ENCODE peak calls at places on chromosomes 2 and 18, in nine cellular contexts. X is endothelial cell of umbilical vein, J is A549, V is uterus, L is ovary, A is adrenal gland, U is Peyer's patch, I is HepG2, K is GM12878. H is an unnamed sample.
A peak's percentile ranks its signal among the peaks of the same experiment; 100 is the strongest.

GRCh38 chr18:63260075-63260754 is 59.4 kb downstream of the BCL2 start:
- DNase-seq in X (no peak), J (no peak), V (no peak), L (no peak), A (no peak), U (no peak), I (no peak), K (no peak), H (no peak)

GRCh38 chr18:12315911-12316310 is 7.9 kb downstream of the TUBB6 start:
- DNase-seq in X (no peak), J (no peak), V (no peak), L (no peak), A (no peak), U (no peak), I (no peak), K (no peak), H (peak; percentile 83)

GRCh38 chr2:109063326-109063670 is 65.7 kb upstream of the SH3RF3 start:
- DNase-seq in X (no peak), J (no peak), V (no peak), L (no peak), A (no peak), U (peak; percentile 58), I (no peak), K (no peak), H (no peak)

GRCh38 chr2:242075163-242075562 is 205.6 kb downstream of the RTP5 start:
- DNase-seq in X (no peak), J (no peak), V (no peak), L (no peak), A (no peak), U (no peak), I (no peak), K (no peak), H (no peak)

GRCh38 chr2:10497797-10498251 is 49.7 kb upstream of the ODC1 start:
- DNase-seq in X (peak; percentile 4), J (peak; percentile 84), V (no peak), L (no peak), A (peak; percentile 57), U (peak; percentile 90), I (peak; percentile 52), K (no peak), H (peak; percentile 57)

GRCh38 chr2:220847587-220847986 is 724.5 kb downstream of the EPHA4 start:
- DNase-seq in X (no peak), J (no peak), V (no peak), L (no peak), A (no peak), U (no peak), I (no peak), K (no peak), H (no peak)

GRCh38 chr2:187865025-187865424 is 310.8 kb upstream of the TFPI start:
- DNase-seq in X (no peak), J (no peak), V (no peak), L (no peak), A (no peak), U (no peak), I (peak; percentile 41), K (no peak), H (no peak)

GRCh38 chr2:228700638-228701037 is 519.2 kb upstream of the SPHKAP start:
- DNase-seq in X (no peak), J (no peak), V (no peak), L (no peak), A (no peak), U (no peak), I (no peak), K (no peak), H (no peak)

GRCh38 chr18:56067216-56067611 is 479.2 kb upstream of the TCF4 start:
- DNase-seq in X (no peak), J (no peak), V (no peak), L (no peak), A (no peak), U (no peak), I (no peak), K (no peak), H (no peak)

GRCh38 chr2:235263205-235264120 is 230.4 kb upstream of the AGAP1 start:
- DNase-seq in X (peak; percentile 76), J (peak; percentile 90), V (peak; percentile 79), L (peak; percentile 66), A (peak; percentile 87), U (peak; percentile 83), I (peak; percentile 86), K (no peak), H (peak; percentile 70)

GRCh38 chr2:14292964-14293363 is 339.6 kb upstream of the LRATD1 start:
- DNase-seq in X (no peak), J (no peak), V (no peak), L (no peak), A (no peak), U (no peak), I (no peak), K (no peak), H (no peak)

GRCh38 chr2:127083819-127084503 is 23.0 kb downstream of the BIN1 start:
- DNase-seq in X (peak; percentile 84), J (no peak), V (peak; percentile 95), L (peak; percentile 86), A (peak; percentile 91), U (peak; percentile 59), I (no peak), K (no peak), H (no peak)

GRCh38 chr2:231386446-231386845 is 9.1 kb upstream of the B3GNT7 start:
- DNase-seq in X (no peak), J (no peak), V (no peak), L (no peak), A (no peak), U (no peak), I (no peak), K (no peak), H (no peak)

GRCh38 chr2:19022334-19022733 is 336.1 kb downstream of the OSR1 start:
- DNase-seq in X (no peak), J (no peak), V (no peak), L (no peak), A (no peak), U (no peak), I (no peak), K (no peak), H (no peak)

GRCh38 chr2:19021721-19022120 is 336.7 kb downstream of the OSR1 start:
- DNase-seq in X (no peak), J (no peak), V (no peak), L (no peak), A (no peak), U (no peak), I (peak; percentile 52), K (no peak), H (no peak)

GRCh38 chr2:19026156-19026660 is 332.2 kb downstream of the OSR1 start:
- DNase-seq in X (no peak), J (no peak), V (no peak), L (no peak), A (no peak), U (no peak), I (no peak), K (no peak), H (no peak)

GRCh38 chr2:19020144-19021099 is 338.0 kb downstream of the OSR1 start:
- DNase-seq in X (no peak), J (no peak), V (no peak), L (no peak), A (no peak), U (no peak), I (peak; percentile 80), K (no peak), H (no peak)

GRCh38 chr2:19021100-19021476 is 337.3 kb downstream of the OSR1 start:
- DNase-seq in X (no peak), J (peak; percentile 10), V (no peak), L (no peak), A (no peak), U (no peak), I (peak; percentile 84), K (no peak), H (no peak)
- TF ChIP-seq POLR2A in X (no peak), J (no peak), V (no peak), L (no peak), A (no peak), U (no peak), I (no peak), K (no peak), H (no peak)

GRCh38 chr2:209314641-209315040 is 109.2 kb upstream of the MAP2 start:
- DNase-seq in X (no peak), J (no peak), V (no peak), L (no peak), A (no peak), U (no peak), I (no peak), K (no peak), H (no peak)
- H3K27ac ChIP-seq in X (no peak overlapping the region), J (no peak overlapping the region), V (no peak overlapping the region), L (no peak overlapping the region), A (no peak overlapping the region), U (no peak overlapping the region), I (no peak overlapping the region), K (no peak overlapping the region), H (no peak overlapping the region)

DNA sequence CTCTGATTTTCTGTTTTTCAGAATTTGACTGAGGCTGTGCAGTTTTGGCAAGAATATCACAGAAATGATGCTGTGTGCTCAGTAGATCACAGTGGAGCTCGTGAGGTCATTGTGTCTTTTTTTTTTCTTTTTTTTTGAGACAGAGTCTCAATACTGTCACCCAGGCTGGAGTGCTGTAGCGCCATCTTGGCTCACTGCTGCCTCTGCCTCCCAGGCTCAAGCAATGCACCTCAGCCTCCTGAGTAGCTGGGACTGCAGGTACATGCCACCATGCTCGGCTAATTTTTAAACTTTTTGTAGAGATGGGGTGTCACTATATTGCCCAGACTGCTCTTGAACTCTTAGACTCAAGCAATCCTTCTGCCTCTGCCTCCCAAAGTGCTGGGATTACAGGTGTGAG is 203.6 kb downstream of the NCKAP5 start:
- DNase-seq in X (no peak), J (no peak), V (no peak), L (no peak), A (no peak), U (no peak), I (no peak), K (no peak), H (no peak)
- TF ChIP-seq CTCF in X (no peak), J (no peak), V (no peak), L (no peak), A (no peak), U (no peak), I (no peak), K (no peak), H (no peak)

GRCh38 chr2:236638707-236639106 is 69.1 kb downstream of the ACKR3 start:
- DNase-seq in X (no peak), J (no peak), V (no peak), L (peak; percentile 4), A (no peak), U (peak; percentile 30), I (no peak), K (no peak), H (peak; percentile 14)

GRCh38 chr2:236634203-236634602 is 64.6 kb downstream of the ACKR3 start:
- DNase-seq in X (no peak), J (no peak), V (no peak), L (peak; percentile 1), A (no peak), U (no peak), I (no peak), K (no peak), H (no peak)

GRCh38 chr2:236636714-236637485 is 67.3 kb downstream of the ACKR3 start:
- DNase-seq in X (no peak), J (no peak), V (peak; percentile 41), L (peak; percentile 5), A (peak; percentile 9), U (peak; percentile 40), I (no peak), K (no peak), H (peak; percentile 7)

GRCh38 chr2:236637691-236638569 is 68.3 kb downstream of the ACKR3 start:
- DNase-seq in X (no peak), J (no peak), V (no peak), L (peak; percentile 4), A (peak; percentile 3), U (peak; percentile 20), I (no peak), K (no peak), H (no peak)

GRCh38 chr2:236636261-236636660 is 66.6 kb downstream of the ACKR3 start:
- DNase-seq in X (no peak), J (no peak), V (no peak), L (no peak), A (peak; percentile 6), U (no peak), I (no peak), K (no peak), H (no peak)
- TF ChIP-seq POLR2A in X (no peak), J (no peak), V (no peak), L (no peak), A (no peak), U (no peak), I (no peak), K (no peak), H (no peak)